ENCODE peak calls at places on chromosomes 11 and 22, in six cellular contexts. One of them, this sample, is unnamed.

GRCh38 chr22:30077279-30077678 is 3.0 kb upstream of the HORMAD2 start:
- DNase-seq in EL: no peak
- DNase-seq in HS-27A: no peak
- DNase-seq in endodermal cell: no peak
- DNase-seq in left colon: no peak
- DNase-seq in islet precursor cell: no peak
- DNase-seq in this sample: no peak

GRCh38 chr11:27910186-27910941 is 197.6 kb downstream of the KIF18A start:
- DNase-seq in islet precursor cell: peak
- DNase-seq in left colon: no peak
- DNase-seq in HS-27A: peak
- DNase-seq in EL: peak
- DNase-seq in endodermal cell: peak
- DNase-seq in this sample: no peak

GRCh38 chr11:126102436-126102894 is 39.8 kb upstream of the CDON start:
- DNase-seq in EL: no peak
- DNase-seq in HS-27A: no peak
- DNase-seq in endodermal cell: peak
- DNase-seq in islet precursor cell: no peak
- DNase-seq in left colon: no peak
- DNase-seq in this sample: no peak

GRCh38 chr11:100515087-100515486 is 172.0 kb upstream of the ARHGAP42 start:
- DNase-seq in left colon: no peak
- DNase-seq in HS-27A: peak
- DNase-seq in EL: peak
- DNase-seq in endodermal cell: peak
- DNase-seq in islet precursor cell: peak
- DNase-seq in this sample: no peak

GRCh38 chr11:124080319-124081001 is 34.8 kb upstream of the VWA5A start:
- DNase-seq in EL: no peak
- DNase-seq in endodermal cell: peak
- DNase-seq in left colon: no peak
- DNase-seq in islet precursor cell: peak
- DNase-seq in HS-27A: no peak
- DNase-seq in this sample: no peak

GRCh38 chr11:29200776-29201574 is 815.9 kb downstream of the KCNA4 start:
- DNase-seq in endodermal cell: no peak
- DNase-seq in left colon: peak
- DNase-seq in islet precursor cell: peak
- DNase-seq in HS-27A: no peak
- DNase-seq in EL: no peak
- DNase-seq in this sample: no peak

GRCh38 chr11:7050191-7050590 is 29.9 kb downstream of the NLRP14 start:
- DNase-seq in HS-27A: no peak
- DNase-seq in left colon: no peak
- DNase-seq in islet precursor cell: no peak
- DNase-seq in endodermal cell: no peak
- DNase-seq in EL: no peak
- DNase-seq in this sample: no peak

GRCh38 chr22:22099833-22100812 is 117.5 kb upstream of the TOP3B start:
- DNase-seq in left colon: no peak
- DNase-seq in EL: peak
- DNase-seq in endodermal cell: peak
- DNase-seq in HS-27A: no peak
- DNase-seq in islet precursor cell: no peak
- DNase-seq in this sample: no peak

GRCh38 chr11:96635655-96636054 is 245.8 kb downstream of the JRKL start:
- DNase-seq in islet precursor cell: no peak
- DNase-seq in HS-27A: no peak
- DNase-seq in EL: no peak
- DNase-seq in left colon: no peak
- DNase-seq in endodermal cell: no peak
- DNase-seq in this sample: peak

GRCh38 chr11:108142304-108142703 is 20.9 kb downstream of the ACAT1 start:
- DNase-seq in islet precursor cell: no peak
- DNase-seq in endodermal cell: no peak
- DNase-seq in left colon: no peak
- DNase-seq in HS-27A: no peak
- DNase-seq in EL: no peak
- DNase-seq in this sample: no peak

GRCh38 chr11:36391062-36391461 is 95.0 kb downstream of the PRR5L start:
- DNase-seq in endodermal cell: no peak
- DNase-seq in HS-27A: no peak
- DNase-seq in left colon: no peak
- DNase-seq in EL: no peak
- DNase-seq in islet precursor cell: no peak
- DNase-seq in this sample: no peak

GRCh38 chr11:64084146-64084961 is 48.6 kb downstream of the FLRT1 start:
- DNase-seq in left colon: no peak
- DNase-seq in HS-27A: no peak
- DNase-seq in endodermal cell: no peak
- DNase-seq in islet precursor cell: no peak
- DNase-seq in EL: no peak
- DNase-seq in this sample: no peak

GRCh38 chr22:39603345-39603744 is 32.8 kb downstream of the CACNA1I start:
- DNase-seq in islet precursor cell: no peak
- DNase-seq in EL: no peak
- DNase-seq in HS-27A: no peak
- DNase-seq in endodermal cell: no peak
- DNase-seq in left colon: no peak
- DNase-seq in this sample: no peak

GRCh38 chr22:46110215-46110614 is 40.1 kb upstream of the PPARA start:
- DNase-seq in HS-27A: no peak
- DNase-seq in islet precursor cell: peak
- DNase-seq in EL: no peak
- DNase-seq in left colon: no peak
- DNase-seq in endodermal cell: peak
- DNase-seq in this sample: no peak

GRCh38 chr11:101974255-101974654 is 57.9 kb upstream of the ANGPTL5 start:
- DNase-seq in HS-27A: no peak
- DNase-seq in left colon: no peak
- DNase-seq in islet precursor cell: no peak
- DNase-seq in endodermal cell: no peak
- DNase-seq in EL: peak
- DNase-seq in this sample: no peak

GRCh38 chr11:44178381-44178780 is 82.9 kb downstream of the EXT2 start:
- DNase-seq in islet precursor cell: no peak
- DNase-seq in EL: peak
- DNase-seq in endodermal cell: no peak
- DNase-seq in HS-27A: no peak
- DNase-seq in left colon: no peak
- DNase-seq in this sample: no peak